ENCODE peak calls at places on chromosomes 13 and 19, in five cellular contexts. I is NCI-H526; Z is activated effector memory CD4-positive, alpha-beta T cell treated with anti-CD3 and anti-CD28 coated beads, Interleukin-2, amount 50 U/mL, for 16 hours; K is WTC11; W is NCI-H2107. F is an unnamed sample.
A peak's percentile ranks its signal among the peaks of the same experiment; 100 is the strongest.

GRCh38 chr13:29743229-29743786 is 107.1 kb downstream of the UBL3 start:
- DNase-seq in W (no peak), I (no peak), Z (no peak), K (no peak), F (no peak)

GRCh38 chr19:30093966-30094770 is 152.1 kb downstream of the URI1 start:
- DNase-seq in Z (no peak), K (no peak), I (no peak), W (no peak), F (peak; percentile 49)

GRCh38 chr19:16258440-16258903 is 60.8 kb downstream of the AP1M1 start:
- DNase-seq in I (no peak), Z (no peak), K (no peak), W (no peak), F (peak; percentile 87)

GRCh38 chr19:42421591-42422031 is 5.6 kb downstream of the LIPE start:
- DNase-seq in I (no peak), W (no peak), Z (peak; percentile 61), K (no peak), F (peak; percentile 80)

GRCh38 chr13:48505597-48506091 is 27.2 kb downstream of the RCBTB2 start:
- DNase-seq in K (no peak), W (no peak), I (no peak), Z (peak; percentile 73), F (no peak)

GRCh38 chr19:13917888-13918406 is 11.9 kb downstream of the CC2D1A start:
- DNase-seq in K (no peak), W (no peak), I (no peak), Z (no peak), F (no peak)

GRCh38 chr13:93726173-93727019 is 499.8 kb downstream of the GPC6 start:
- DNase-seq in W (no peak), K (no peak), I (no peak), Z (no peak), F (no peak)

GRCh38 chr19:22606954-22607652 is 27.0 kb upstream of the ZNF492 start:
- DNase-seq in Z (no peak), K (no peak), W (no peak), I (no peak), F (no peak)

GRCh38 chr19:29311391-29311790 is 98.4 kb upstream of the UQCRFS1 start:
- DNase-seq in I (no peak), W (peak; percentile 73), Z (no peak), K (peak; percentile 30), F (no peak)

GRCh38 chr19:56839665-56840451 is 668 bp downstream of the PEG3 start:
- DNase-seq in W (no peak), K (no peak), Z (no peak), I (no peak), F (peak; percentile 85)

GRCh38 chr19:54795763-54796162 is 7.6 kb upstream of the KIR2DL4 start:
- DNase-seq in W (no peak), Z (no peak), I (no peak), K (no peak), F (no peak)

GRCh38 chr19:5600797-5601196 is 21.8 kb downstream of the SAFB2 start:
- DNase-seq in I (no peak), W (no peak), K (no peak), Z (no peak), F (no peak)

GRCh38 chr13:38394777-38395504 is 45.3 kb downstream of the UFM1 start:
- DNase-seq in W (no peak), K (no peak), Z (no peak), I (no peak), F (no peak)

GRCh38 chr19:2820112-2820702 is 539 bp downstream of the ZNF554 start:
- DNase-seq in K (no peak), I (no peak), W (no peak), Z (no peak), F (no peak)

GRCh38 chr13:52405767-52406494 is at the start of gene THSD1:
- DNase-seq in K (peak; percentile 54), W (no peak), Z (peak; percentile 63), I (peak; percentile 46), F (peak; percentile 88)

GRCh38 chr19:43768273-43769050 is 12.3 kb downstream of the KCNN4 start:
- DNase-seq in I (no peak), Z (no peak), K (no peak), W (no peak), F (no peak)

GRCh38 chr19:10269333-10270179 is 1.4 kb upstream of the ICAM1 start:
- DNase-seq in K (peak; percentile 93), I (no peak), W (no peak), Z (peak; percentile 95), F (peak; percentile 97)

GRCh38 chr13:70817571-70817970 is 709.3 kb upstream of the KLHL1 start:
- DNase-seq in W (no peak), Z (no peak), I (no peak), K (no peak), F (no peak)

GRCh38 chr13:99926014-99926731 is 45.4 kb downstream of the ZIC5 start:
- DNase-seq in W (peak; percentile 72), Z (no peak), I (peak; percentile 25), K (no peak), F (no peak)

GRCh38 chr19:17734146-17734545 is 14.9 kb downstream of the MAP1S start:
- DNase-seq in K (no peak), W (no peak), I (no peak), Z (no peak), F (no peak)

GRCh38 chr19:38727868-38728660 is 16.2 kb downstream of the CAPN12 start:
- DNase-seq in Z (no peak), I (no peak), K (no peak), W (no peak), F (peak; percentile 70)

GRCh38 chr13:44620057-44620456 is 43.9 kb upstream of the TSC22D1 start:
- DNase-seq in W (no peak), K (no peak), I (no peak), Z (no peak), F (no peak)

GRCh38 chr13:85261757-85262346 is 537.4 kb downstream of the SLITRK6 start:
- DNase-seq in W (no peak), Z (no peak), I (peak; percentile 54), K (no peak), F (no peak)

GRCh38 chr19:11382898-11383705 is 1.0 kb downstream of the EPOR start:
- DNase-seq in K (peak; percentile 87), Z (peak; percentile 77), I (no peak), W (peak; percentile 21), F (peak; percentile 91)

GRCh38 chr13:101211261-101211660 is 205.0 kb downstream of the NALCN start:
- DNase-seq in K (no peak), I (no peak), Z (no peak), W (no peak), F (no peak)

GRCh38 chr13:84118845-84119409 is 236.7 kb upstream of the SLITRK1 start:
- DNase-seq in W (no peak), I (no peak), K (no peak), Z (no peak), F (no peak)

GRCh38 chr19:15324791-15325519 is 7.4 kb downstream of the BRD4 start:
- DNase-seq in W (no peak), Z (no peak), K (no peak), I (no peak), F (peak; percentile 64)

GRCh38 chr19:41195675-41196497 is 2.9 kb downstream of the CYP2S1 start:
- DNase-seq in Z (no peak), K (no peak), W (no peak), I (no peak), F (no peak)

F was measured in spleen.